ENCODE peak calls at places on chromosome 3, in seven cellular contexts. Y is NCI-H2081 treated with DMSO at 0.1 percent for 48 hours; D is RPMI7951; C is activated CD4-positive, alpha-beta T cell treated with anti-CD3 and anti-CD28 coated beads for 4 hours; F is progenitor cell of endocrine pancreas; J is sigmoid colon; E is B cell. L is an unnamed sample.

GRCh38 chr3:194736896-194737600 is 51.4 kb downstream of the FAM43A start:
- DNase-seq in Y (no peak), D (no peak), C (no peak), F (no peak), J (no peak), E (peak), L (no peak)

GRCh38 chr3:64501298-64501906 is 186.4 kb downstream of the ADAMTS9 start:
- DNase-seq in Y (no peak), D (peak), C (no peak), F (no peak), J (no peak), E (no peak), L (no peak)

GRCh38 chr3:43770426-43771103 is 79.8 kb downstream of the ABHD5 start:
- DNase-seq in Y (no peak), D (peak), C (peak), F (no peak), J (peak), E (no peak), L (peak)

GRCh38 chr3:194976049-194976451 is 290.4 kb downstream of the FAM43A start:
- DNase-seq in Y (no peak), D (no peak), C (no peak), F (no peak), J (no peak), E (no peak), L (no peak)

GRCh38 chr3:46717447-46718231 is at the start of gene PRSS50:
- DNase-seq in Y (no peak), D (no peak), C (peak), F (no peak), J (peak), E (peak), L (no peak)

GRCh38 chr3:102673271-102674115 is 238.7 kb downstream of the ZPLD1 start:
- DNase-seq in Y (peak), D (peak), C (peak), F (peak), J (peak), E (peak), L (peak)

GRCh38 chr3:186869253-186870235 is 27.0 kb downstream of the ADIPOQ start:
- DNase-seq in Y (no peak), D (no peak), C (no peak), F (no peak), J (no peak), E (no peak), L (no peak)

GRCh38 chr3:187551419-187551818 is 118.8 kb downstream of the SST start:
- DNase-seq in Y (no peak), D (no peak), C (no peak), F (no peak), J (no peak), E (no peak), L (no peak)

GRCh38 chr3:115903843-115904242 is 280.5 kb downstream of the GAP43 start:
- DNase-seq in Y (no peak), D (peak), C (no peak), F (no peak), J (no peak), E (no peak), L (no peak)

GRCh38 chr3:55143928-55144671 is 216.2 kb upstream of the LRTM1 start:
- DNase-seq in Y (no peak), D (peak), C (no peak), F (no peak), J (no peak), E (no peak), L (no peak)

L was measured in activated naive CD4-positive, alpha-beta T cell treated with Interleukin-2 at 50 U/mL for 16 hours.